ENCODE peak calls at places on chromosomes 7 and 10, in six cellular contexts. One of them, this sample, is unnamed. For H3K4me1, the result is how much of the 10 kb centered on the place peaks cover.

GRCh38 chr10:78248651-78249464 is 215.2 kb downstream of the RPS24 start:
- DNase-seq in HCT116: no peak
- DNase-seq in A549: no peak
- DNase-seq in OCI-LY7: no peak
- DNase-seq in heart left ventricle: no peak
- DNase-seq in SK-N-SH: no peak
- DNase-seq in this sample: no peak

GRCh38 chr7:105765846-105766245 is 110.6 kb downstream of the ATXN7L1 start:
- DNase-seq in heart left ventricle: no peak
- DNase-seq in A549: no peak
- DNase-seq in SK-N-SH: no peak
- DNase-seq in HCT116: no peak
- DNase-seq in OCI-LY7: no peak
- DNase-seq in this sample: no peak

GRCh38 chr10:287814-288213 is 152.6 kb downstream of the ZMYND11 start:
- DNase-seq in A549: peak
- DNase-seq in HCT116: peak
- DNase-seq in OCI-LY7: no peak
- DNase-seq in heart left ventricle: no peak
- DNase-seq in SK-N-SH: no peak
- DNase-seq in this sample: no peak

GRCh38 chr10:83603708-83604107 is 535.6 kb upstream of the GHITM start:
- DNase-seq in heart left ventricle: no peak
- DNase-seq in A549: no peak
- DNase-seq in OCI-LY7: no peak
- DNase-seq in HCT116: no peak
- DNase-seq in SK-N-SH: no peak
- DNase-seq in this sample: no peak

GRCh38 chr7:22219036-22219435 is 137.9 kb downstream of the RAPGEF5 start:
- DNase-seq in A549: no peak
- DNase-seq in SK-N-SH: no peak
- DNase-seq in OCI-LY7: no peak
- DNase-seq in heart left ventricle: no peak
- DNase-seq in HCT116: no peak
- DNase-seq in this sample: no peak

GRCh38 chr7:17298102-17298839 is at the start of gene AHR:
- DNase-seq in OCI-LY7: peak
- DNase-seq in HCT116: peak
- DNase-seq in heart left ventricle: peak
- DNase-seq in SK-N-SH: peak
- DNase-seq in A549: peak
- DNase-seq in this sample: peak

GRCh38 chr7:107432261-107432660 is 37.6 kb upstream of the GPR22 start:
- DNase-seq in HCT116: no peak
- DNase-seq in A549: no peak
- DNase-seq in heart left ventricle: no peak
- DNase-seq in OCI-LY7: no peak
- DNase-seq in SK-N-SH: no peak
- DNase-seq in this sample: no peak

GRCh38 chr7:149011491-149011890 is 16.8 kb downstream of the PDIA4 start:
- DNase-seq in OCI-LY7: no peak
- DNase-seq in HCT116: no peak
- DNase-seq in SK-N-SH: no peak
- DNase-seq in A549: no peak
- DNase-seq in heart left ventricle: no peak
- DNase-seq in this sample: no peak

GRCh38 chr10:1116051-1116450 is 59.9 kb downstream of the WDR37 start:
- DNase-seq in A549: no peak
- DNase-seq in OCI-LY7: no peak
- DNase-seq in HCT116: no peak
- DNase-seq in SK-N-SH: no peak
- DNase-seq in heart left ventricle: no peak
- DNase-seq in this sample: no peak

GRCh38 chr10:111077715-111078504 is 1.1 kb downstream of the ADRA2A start:
- DNase-seq in SK-N-SH: peak
- DNase-seq in OCI-LY7: no peak
- DNase-seq in A549: no peak
- DNase-seq in heart left ventricle: no peak
- DNase-seq in HCT116: no peak
- DNase-seq in this sample: peak

GRCh38 chr10:121524138-121524817 is 74.0 kb downstream of the FGFR2 start:
- DNase-seq in OCI-LY7: no peak
- DNase-seq in SK-N-SH: no peak
- DNase-seq in HCT116: no peak
- DNase-seq in heart left ventricle: no peak
- DNase-seq in A549: no peak
- DNase-seq in this sample: no peak

GRCh38 chr10:42987121-42987541 is 89.7 kb upstream of the RET start:
- DNase-seq in heart left ventricle: no peak
- DNase-seq in HCT116: no peak
- DNase-seq in A549: no peak
- DNase-seq in SK-N-SH: no peak
- DNase-seq in OCI-LY7: no peak
- DNase-seq in this sample: peak

GRCh38 chr10:76416642-76417041 is 985.2 kb downstream of the LRMDA start:
- DNase-seq in A549: no peak
- DNase-seq in HCT116: no peak
- DNase-seq in OCI-LY7: no peak
- DNase-seq in SK-N-SH: no peak
- DNase-seq in heart left ventricle: no peak
- DNase-seq in this sample: no peak

GRCh38 chr10:86283466-86284287 is 82.9 kb downstream of the GRID1 start:
- DNase-seq in OCI-LY7: no peak
- DNase-seq in heart left ventricle: no peak
- DNase-seq in HCT116: no peak
- DNase-seq in A549: no peak
- DNase-seq in SK-N-SH: peak
- DNase-seq in this sample: no peak

GRCh38 chr10:123449234-123449962 is 216.8 kb upstream of the GPR26 start:
- DNase-seq in SK-N-SH: no peak
- DNase-seq in HCT116: no peak
- DNase-seq in A549: no peak
- DNase-seq in OCI-LY7: no peak
- DNase-seq in heart left ventricle: no peak
- DNase-seq in this sample: no peak

DNA sequence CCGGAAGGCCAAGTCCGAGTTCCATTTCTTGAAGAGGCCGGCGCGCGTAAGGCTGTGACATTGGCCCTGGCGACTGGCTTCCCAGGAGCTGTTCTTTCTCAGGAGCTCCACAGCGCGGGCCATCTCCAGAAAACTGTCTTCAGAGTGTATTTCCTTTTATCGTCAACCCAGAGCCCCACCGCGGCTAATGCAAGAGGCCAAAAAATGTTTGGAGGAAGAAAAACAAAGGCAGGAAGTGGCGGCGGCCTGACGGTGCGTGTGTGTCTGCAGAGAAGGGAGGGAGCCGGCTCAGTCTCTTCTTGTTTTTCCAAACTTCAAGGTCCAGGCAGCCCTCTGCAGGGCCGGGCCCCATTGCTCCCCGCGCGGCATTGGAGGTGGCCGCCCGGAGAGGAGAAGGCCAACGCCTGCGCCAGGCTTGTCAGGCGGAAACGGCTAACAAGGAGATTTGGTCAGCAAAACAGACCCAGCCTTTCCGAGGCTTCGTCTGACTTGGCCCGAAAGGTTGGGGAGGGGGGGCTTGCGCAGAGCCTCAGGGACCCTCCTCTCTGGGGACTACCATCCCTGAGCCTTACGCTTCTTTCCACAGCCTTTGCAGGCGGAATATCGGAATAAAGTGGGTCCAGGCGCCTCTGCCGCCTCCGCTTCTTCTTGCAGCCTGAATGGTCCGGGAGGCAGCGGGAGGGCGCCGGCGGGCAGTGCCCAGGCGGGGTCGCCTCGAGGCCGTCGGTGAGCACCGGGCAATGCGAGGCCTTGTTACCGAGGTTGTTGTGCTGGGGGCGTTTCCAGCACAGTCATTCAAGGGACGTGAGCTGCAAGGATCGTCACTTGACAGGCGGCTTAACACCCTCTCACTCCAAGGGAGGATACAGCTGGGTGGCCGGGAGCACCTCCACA is 3.9 kb upstream of the HOXA11 start:
- DNase-seq in SK-N-SH: no peak
- DNase-seq in OCI-LY7: no peak
- DNase-seq in heart left ventricle: peak
- DNase-seq in A549: no peak
- DNase-seq in HCT116: no peak
- DNase-seq in this sample: no peak
- H3K4me1 ChIP-seq in SK-N-SH: under half
- H3K4me1 ChIP-seq in OCI-LY7: under half
- H3K4me1 ChIP-seq in heart left ventricle: half or more
- H3K4me1 ChIP-seq in A549: under half
- H3K4me1 ChIP-seq in HCT116: under half
- H3K4me1 ChIP-seq in this sample: half or more

GRCh38 chr10:5076615-5077014 is 17.6 kb upstream of the AKR1C3 start:
- DNase-seq in OCI-LY7: no peak
- DNase-seq in HCT116: no peak
- DNase-seq in heart left ventricle: no peak
- DNase-seq in SK-N-SH: no peak
- DNase-seq in A549: no peak
- DNase-seq in this sample: no peak

GRCh38 chr10:5071411-5072198 is 22.6 kb upstream of the AKR1C3 start:
- DNase-seq in HCT116: no peak
- DNase-seq in SK-N-SH: no peak
- DNase-seq in OCI-LY7: no peak
- DNase-seq in A549: peak
- DNase-seq in heart left ventricle: no peak
- DNase-seq in this sample: no peak

GRCh38 chr10:5068274-5069017 is 25.8 kb upstream of the AKR1C3 start:
- DNase-seq in SK-N-SH: no peak
- DNase-seq in HCT116: no peak
- DNase-seq in heart left ventricle: no peak
- DNase-seq in A549: no peak
- DNase-seq in OCI-LY7: no peak
- DNase-seq in this sample: no peak

GRCh38 chr10:5073659-5074058 is 20.6 kb upstream of the AKR1C3 start:
- DNase-seq in OCI-LY7: no peak
- DNase-seq in A549: no peak
- DNase-seq in SK-N-SH: no peak
- DNase-seq in heart left ventricle: no peak
- DNase-seq in HCT116: no peak
- DNase-seq in this sample: no peak

DNA sequence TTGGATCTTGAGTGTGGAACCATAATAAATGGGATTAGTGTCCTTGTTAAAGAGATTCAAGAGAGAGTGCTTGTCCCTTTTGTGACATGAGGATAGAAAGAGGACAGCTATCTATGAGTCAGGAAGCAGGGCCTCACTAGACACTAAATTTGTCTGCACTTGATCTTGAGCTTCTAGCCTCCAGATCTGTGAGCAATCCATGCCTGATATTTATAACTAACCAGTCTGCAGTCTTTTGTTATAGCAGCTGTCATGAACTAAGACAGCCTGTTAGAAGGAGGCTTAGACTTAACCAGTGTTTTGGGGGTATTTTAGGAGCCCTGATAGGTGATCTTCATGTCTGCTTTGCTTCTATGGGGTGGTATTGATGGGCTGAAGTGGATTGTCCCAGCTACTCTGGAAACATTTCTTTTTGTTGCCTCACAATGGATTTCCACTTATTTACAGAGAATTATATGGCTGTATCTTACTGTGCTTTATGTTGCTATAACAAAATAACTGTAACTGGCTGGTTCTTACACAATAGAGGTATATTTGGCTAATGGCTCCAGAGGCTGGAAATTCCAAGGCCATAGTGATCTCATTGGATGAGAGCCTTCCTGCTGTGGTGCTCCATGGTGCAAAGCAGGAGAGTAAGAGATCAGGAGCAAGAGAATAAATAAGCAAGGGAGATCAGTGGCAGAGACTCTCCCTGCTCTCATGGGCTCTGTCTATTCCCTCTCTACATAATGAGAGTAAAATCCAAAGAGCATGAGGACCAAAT is 23.4 kb upstream of the AKR1C3 start:
- DNase-seq in A549: no peak
- DNase-seq in SK-N-SH: no peak
- DNase-seq in HCT116: no peak
- DNase-seq in OCI-LY7: no peak
- DNase-seq in heart left ventricle: no peak
- DNase-seq in this sample: no peak
- H3K4me3 ChIP-seq in A549: peak
- H3K4me3 ChIP-seq in SK-N-SH: no peak
- H3K4me3 ChIP-seq in HCT116: no peak
- H3K4me3 ChIP-seq in OCI-LY7: no peak
- H3K4me3 ChIP-seq in heart left ventricle: peak
- H3K4me3 ChIP-seq in this sample: no peak

DNA sequence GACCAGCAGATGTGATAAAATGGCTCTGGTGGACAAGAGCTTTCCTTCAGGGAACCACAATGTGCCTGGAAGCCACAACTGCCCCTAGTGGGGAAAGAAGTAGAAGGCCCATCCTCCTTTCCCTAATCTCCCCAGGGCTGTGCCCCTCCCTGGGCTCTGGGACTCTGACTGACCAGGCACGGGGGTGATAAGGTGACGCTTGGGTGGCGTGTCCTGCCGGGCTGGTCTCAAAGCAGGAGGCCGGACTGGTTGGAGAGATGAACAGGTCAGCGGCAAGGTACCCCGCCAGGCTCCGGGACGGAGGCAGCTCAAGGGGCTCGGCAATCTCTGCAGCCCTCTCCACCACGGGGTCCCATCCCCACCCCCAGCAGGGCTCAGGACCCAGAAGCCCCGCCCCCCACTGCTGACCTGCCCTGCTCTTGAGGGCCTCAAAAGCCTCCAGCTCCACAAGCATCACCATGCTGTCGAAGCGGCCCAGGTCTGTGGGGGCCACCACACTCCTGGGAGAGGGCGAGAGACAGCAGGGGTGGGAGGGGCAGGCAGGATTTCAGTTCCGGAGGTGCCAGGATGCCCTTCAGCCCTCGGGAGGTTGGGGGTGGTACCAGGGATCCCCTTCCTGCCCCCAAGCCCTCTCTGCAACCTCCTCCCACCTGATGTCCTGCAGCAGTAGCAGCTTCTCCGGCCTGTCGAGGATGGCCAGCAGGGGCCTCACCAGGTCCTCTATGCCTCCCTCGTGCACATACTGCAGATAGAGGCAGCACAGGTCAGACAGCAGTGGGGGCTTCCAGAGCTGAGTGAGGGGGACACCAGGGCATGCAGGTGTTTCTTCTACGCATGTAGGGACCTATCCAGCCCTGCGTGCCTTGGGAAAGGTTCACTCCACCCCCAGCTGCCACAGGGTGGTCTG is 12.2 kb downstream of the LZTS2 start:
- DNase-seq in A549: peak
- DNase-seq in heart left ventricle: peak
- DNase-seq in OCI-LY7: no peak
- DNase-seq in HCT116: no peak
- DNase-seq in SK-N-SH: peak
- DNase-seq in this sample: no peak
- H3K4me1 ChIP-seq in A549: under half
- H3K4me1 ChIP-seq in heart left ventricle: under half
- H3K4me1 ChIP-seq in OCI-LY7: under half
- H3K4me1 ChIP-seq in HCT116: under half
- H3K4me1 ChIP-seq in SK-N-SH: under half
- H3K4me1 ChIP-seq in this sample: under half

DNA sequence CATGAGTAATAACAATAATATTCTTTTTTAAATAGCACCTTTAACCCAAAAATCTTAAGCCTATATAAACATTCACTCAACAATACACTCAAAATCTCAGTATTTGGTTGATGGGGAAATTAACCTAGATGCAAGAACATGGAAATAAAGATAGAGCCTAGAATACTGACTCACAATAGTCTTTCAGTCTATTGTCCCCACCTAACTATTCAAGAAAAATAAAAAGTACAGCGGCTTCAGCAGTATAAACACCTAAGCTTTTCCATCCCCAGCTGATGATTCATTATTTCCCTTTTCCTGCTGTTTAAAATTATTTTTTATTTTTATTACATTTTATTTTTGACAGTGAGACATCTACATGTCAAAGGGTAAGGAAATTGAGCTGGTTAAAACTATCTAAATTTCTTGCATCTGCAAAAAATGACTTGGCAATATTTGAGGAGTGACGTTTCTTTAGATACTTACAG is 201.4 kb downstream of the FZD1 start:
- DNase-seq in A549: no peak
- DNase-seq in heart left ventricle: no peak
- DNase-seq in HCT116: no peak
- DNase-seq in SK-N-SH: no peak
- DNase-seq in OCI-LY7: no peak
- DNase-seq in this sample: no peak
- H3K4me3 ChIP-seq in A549: no peak
- H3K4me3 ChIP-seq in heart left ventricle: no peak
- H3K4me3 ChIP-seq in HCT116: no peak
- H3K4me3 ChIP-seq in SK-N-SH: no peak
- H3K4me3 ChIP-seq in OCI-LY7: no peak
- H3K4me3 ChIP-seq in this sample: no peak